ENCODE peak calls at places on chromosomes 4 and X, in five cellular contexts. K is body of pancreas, Z is tibial nerve, N is suprapubic skin, R is adrenal gland. S is an unnamed sample.

GRCh38 chr4:94536049-94536448 is 84.3 kb downstream of the PDLIM5 start:
- DNase-seq in K (no peak), Z (no peak), N (no peak), R (no peak), S (no peak)

GRCh38 chr4:55524844-55525571 is 21.7 kb downstream of the CLOCK start:
- DNase-seq in K (no peak), Z (no peak), N (no peak), R (no peak), S (no peak)

GRCh38 chrX:1322393-1322792 is 14.2 kb upstream of the IL3RA start:
- DNase-seq in K (no peak), Z (no peak), N (no peak), R (no peak), S (no peak)

GRCh38 chrX:38375888-38376287 is 23.5 kb downstream of the OTC start:
- DNase-seq in K (no peak), Z (no peak), N (no peak), R (peak; percentile 22), S (no peak)

GRCh38 chr4:182023469-182023868 is 219.7 kb upstream of the TENM3 start:
- DNase-seq in K (no peak), Z (no peak), N (no peak), R (no peak), S (no peak)

GRCh38 chrX:118974088-118974907 is at the start of gene LONRF3:
- DNase-seq in K (peak; percentile 74), Z (peak; percentile 84), N (peak; percentile 90), R (peak; percentile 81), S (peak; percentile 66)

GRCh38 chrX:51851507-51852085 is 41.8 kb upstream of the MAGED1 start:
- DNase-seq in K (no peak), Z (no peak), N (no peak), R (no peak), S (no peak)

GRCh38 chr4:107740950-107741701 is 21.1 kb upstream of the PAPSS1 start:
- DNase-seq in K (peak; percentile 29), Z (peak; percentile 63), N (no peak), R (peak; percentile 73), S (peak; percentile 37)

GRCh38 chr4:125070869-125071268 is 243.9 kb upstream of the FAT4 start:
- DNase-seq in K (no peak), Z (no peak), N (no peak), R (no peak), S (no peak)

GRCh38 chr4:78033859-78034258 is 23.3 kb upstream of the FRAS1 start:
- DNase-seq in K (no peak), Z (no peak), N (no peak), R (no peak), S (no peak)

GRCh38 chr4:17115546-17115945 is 217.1 kb upstream of the LDB2 start:
- DNase-seq in K (no peak), Z (no peak), N (no peak), R (no peak), S (no peak)

GRCh38 chrX:63746278-63746677 is 38.7 kb downstream of the ARHGEF9 start:
- DNase-seq in K (no peak), Z (no peak), N (no peak), R (no peak), S (no peak)
- H3K4me3 ChIP-seq in K (no peak overlapping the region), Z (no peak overlapping the region), N (no peak overlapping the region), R (no peak overlapping the region), S (no peak overlapping the region)

GRCh38 chr4:88457307-88458090 is 580 bp downstream of the HERC5 start:
- DNase-seq in K (peak; percentile 57), Z (peak; percentile 11), N (no peak), R (peak; percentile 55), S (peak; percentile 45)

GRCh38 chr4:88458091-88458740 is 1.3 kb downstream of the HERC5 start:
- DNase-seq in K (no peak), Z (no peak), N (no peak), R (no peak), S (no peak)

GRCh38 chr4:88452941-88453340 is 4.0 kb upstream of the HERC5 start:
- DNase-seq in K (no peak), Z (no peak), N (no peak), R (no peak), S (no peak)

GRCh38 chr4:88451205-88451604 is 5.7 kb upstream of the HERC5 start:
- DNase-seq in K (no peak), Z (no peak), N (no peak), R (no peak), S (no peak)

GRCh38 chr4:88456757-88457306 is at the start of gene HERC5:
- DNase-seq in K (peak; percentile 91), Z (peak; percentile 85), N (peak; percentile 94), R (peak; percentile 97), S (peak; percentile 93)
- TF ChIP-seq POLR2A in K (peak; percentile 79), Z (peak; percentile 41), N (peak; percentile 25), R (peak; percentile 89), S (no peak)

GRCh38 chr4:121824950-121825349 is 1.3 kb upstream of the CCNA2 start:
- DNase-seq in K (no peak), Z (no peak), N (no peak), R (no peak), S (no peak)
- H3K27ac ChIP-seq in K (no peak overlapping the region), Z (no peak overlapping the region), N (no peak overlapping the region), R (no peak overlapping the region), S (no peak overlapping the region)

DNA sequence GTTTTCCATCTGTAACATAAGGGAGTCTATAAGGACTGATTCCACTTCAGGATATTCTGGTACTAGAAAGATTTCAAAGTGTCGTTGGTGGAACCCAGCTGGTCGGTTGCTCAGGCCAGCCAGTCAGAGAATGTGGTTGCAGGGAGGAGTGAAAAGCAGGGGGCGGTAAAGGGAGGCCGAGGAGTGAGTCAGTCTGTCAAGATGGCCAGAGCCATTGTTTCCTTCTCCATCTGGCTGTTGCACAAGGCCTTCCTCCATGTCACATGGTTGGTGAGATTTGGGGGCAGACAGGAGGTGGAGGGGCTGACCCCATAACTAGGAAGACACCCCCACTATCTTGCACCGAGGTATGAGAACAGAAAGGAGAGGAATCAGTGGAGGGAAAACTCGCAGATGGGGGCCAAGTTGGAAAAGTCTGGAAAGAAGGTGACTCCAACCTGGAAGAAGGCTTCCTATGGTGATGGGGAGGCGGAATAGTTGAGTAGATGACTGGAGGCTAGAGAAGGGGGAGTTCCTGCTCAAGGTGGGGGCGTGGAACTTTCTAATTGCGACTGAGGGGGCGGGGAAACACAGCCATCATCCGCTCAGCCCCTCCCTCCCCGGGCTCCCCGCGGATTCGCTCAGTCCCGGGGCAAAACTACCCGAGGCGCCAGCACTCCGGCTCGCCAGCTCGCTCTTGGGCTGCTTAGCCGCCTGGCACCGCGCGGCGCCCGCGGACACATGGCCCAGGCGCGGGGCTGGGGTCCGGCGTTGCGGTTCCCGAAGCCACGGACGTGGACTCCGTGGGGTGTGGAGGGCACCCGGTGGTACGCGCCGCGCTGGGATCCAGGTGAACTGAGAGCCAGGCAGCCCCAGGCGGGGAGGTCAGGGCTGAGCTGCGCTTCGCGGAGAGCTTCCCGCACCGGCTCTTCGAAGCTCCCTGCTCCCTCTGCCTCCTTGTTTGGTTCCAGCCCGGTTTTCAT is 38.5 kb downstream of the STARD8 start:
- DNase-seq in K (no peak), Z (no peak), N (no peak), R (peak; percentile 33), S (peak; percentile 55)
- H3K4me3 ChIP-seq in K (no peak overlapping the region), Z (peak overlapping the region; percentile 9), N (peak overlapping the region; percentile 47), R (no peak overlapping the region), S (peak overlapping the region; percentile 49)

GRCh38 chrX:78945186-78945912 is at the start of gene P2RY10:
- DNase-seq in K (no peak), Z (no peak), N (no peak), R (no peak), S (no peak)

GRCh38 chrX:78950157-78950556 is 5.0 kb downstream of the P2RY10 start:
- DNase-seq in K (no peak), Z (no peak), N (no peak), R (no peak), S (no peak)

GRCh38 chrX:78946178-78946896 is 1.1 kb downstream of the P2RY10 start:
- DNase-seq in K (no peak), Z (no peak), N (no peak), R (no peak), S (no peak)

GRCh38 chrX:78944351-78944750 is 840 bp upstream of the P2RY10 start:
- DNase-seq in K (no peak), Z (no peak), N (no peak), R (no peak), S (no peak)
- TF ChIP-seq POLR2A in K (no peak), Z (no peak), N (no peak), R (no peak), S (no peak)

GRCh38 chrX:10014462-10015373 is 47.6 kb downstream of the CLDN34 start:
- DNase-seq in K (peak; percentile 84), Z (peak; percentile 71), N (peak; percentile 87), R (peak; percentile 90), S (peak; percentile 93)
- H3K27ac ChIP-seq in K (peak overlapping the region; percentile 82), Z (peak overlapping the region; percentile 58), N (peak overlapping the region; percentile 66), R (peak overlapping the region; percentile 85), S (peak overlapping the region; percentile 87)

GRCh38 chrX:19886888-19887531 is 390 bp downstream of the SH3KBP1 start:
- DNase-seq in K (peak; percentile 14), Z (no peak), N (no peak), R (peak; percentile 28), S (peak; percentile 69)
- H3K4me3 ChIP-seq in K (peak overlapping the region; percentile 52), Z (peak overlapping the region; percentile 53), N (peak overlapping the region; percentile 70), R (peak overlapping the region; percentile 14), S (peak overlapping the region; percentile 79)

DNA sequence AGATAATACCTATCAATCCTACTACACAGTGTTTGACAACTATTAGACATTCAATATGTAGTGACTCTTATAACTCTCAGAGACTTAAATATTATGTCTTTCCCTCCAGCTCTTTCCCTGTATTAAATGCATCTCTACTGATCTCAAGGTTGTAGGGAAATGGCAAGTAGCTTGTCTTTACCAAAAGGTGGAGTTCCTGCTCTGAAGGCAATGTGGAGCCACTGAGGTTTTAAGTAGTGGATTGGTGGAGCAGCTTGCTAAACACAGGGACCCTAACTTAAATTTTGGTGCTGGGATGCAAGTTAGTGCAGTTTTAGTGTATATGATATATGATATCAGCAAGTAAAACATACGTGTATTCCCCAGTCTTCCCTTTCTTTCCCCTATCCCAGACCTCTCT is 13.1 kb downstream of the FNIP2 start:
- DNase-seq in K (no peak), Z (no peak), N (no peak), R (no peak), S (no peak)
- TF ChIP-seq POLR2A in K (no peak), Z (no peak), N (no peak), R (no peak), S (no peak)

DNA sequence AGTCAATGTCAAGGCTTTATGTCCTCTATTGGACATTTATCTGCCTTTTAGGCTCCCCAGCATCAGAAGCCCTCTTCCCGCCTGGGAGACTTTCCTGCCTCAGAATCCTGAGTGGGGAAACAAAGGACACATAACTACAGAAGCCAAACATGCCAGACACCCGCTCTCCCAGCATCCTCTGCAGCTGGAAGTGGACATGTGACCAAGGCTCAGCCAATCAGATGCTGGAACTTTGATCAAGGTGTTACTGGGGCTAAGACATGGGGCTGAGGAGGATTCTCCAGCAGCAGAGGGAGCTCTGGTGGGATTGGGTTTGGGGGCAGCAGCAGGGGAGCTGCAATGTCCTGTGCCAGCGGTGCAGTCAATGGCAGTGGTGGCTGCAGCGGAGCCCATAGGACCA is 19.5 kb downstream of the SLC2A9 start:
- DNase-seq in K (no peak), Z (no peak), N (no peak), R (no peak), S (no peak)
- H3K27ac ChIP-seq in K (peak overlapping the region; percentile 13), Z (no peak overlapping the region), N (no peak overlapping the region), R (no peak overlapping the region), S (no peak overlapping the region)